ENCODE peak calls at places on chromosomes 1 and 21, in nine cellular contexts. D is GM23248, V is lower lobe of right lung, R is left ventricle myocardium inferior, Z is sigmoid colon, M is stomach, J is left lung, Q is pancreas, Y is cardiac muscle cell. L is an unnamed sample.

GRCh38 chr1:53258216-53258615 is 19.9 kb upstream of the MAGOH start:
- DNase-seq in D (no peak), R (no peak), V (no peak), Y (no peak), Q (no peak), J (no peak), Z (no peak), M (no peak), L (no peak)

GRCh38 chr1:225603538-225604354 is 49.2 kb downstream of the ENAH start:
- DNase-seq in Z (no peak), Q (no peak), M (no peak), R (no peak), Y (peak; percentile 72), D (peak; percentile 69), V (no peak), J (no peak), L (peak; percentile 36)

GRCh38 chr1:23019851-23020625 is 770 bp downstream of the KDM1A start:
- DNase-seq in V (peak; percentile 53), Q (peak; percentile 32), J (peak; percentile 83), D (peak; percentile 62), R (peak; percentile 15), M (no peak), Y (peak; percentile 51), Z (peak; percentile 67), L (peak; percentile 36)

GRCh38 chr1:115218034-115218405 is 120.0 kb downstream of the NGF start:
- DNase-seq in Z (no peak), V (no peak), D (no peak), Q (no peak), R (no peak), Y (no peak), J (no peak), M (no peak), L (no peak)

GRCh38 chr1:112957133-112957812 is 1.3 kb upstream of the SLC16A1 start:
- DNase-seq in J (no peak), Y (peak; percentile 92), V (no peak), D (peak; percentile 94), Q (no peak), R (no peak), Z (peak; percentile 70), M (no peak), L (peak; percentile 68)

GRCh38 chr1:214473392-214473791 is 78.0 kb downstream of the PTPN14 start:
- DNase-seq in R (no peak), Z (no peak), D (peak; percentile 86), V (no peak), Q (no peak), M (no peak), J (no peak), Y (peak; percentile 89), L (no peak)

GRCh38 chr21:46081022-46081861 is 16.7 kb upstream of the COL6A2 start:
- DNase-seq in D (peak; percentile 82), V (peak; percentile 31), Z (peak; percentile 66), J (peak; percentile 55), M (peak; percentile 22), R (no peak), Q (no peak), Y (no peak), L (peak; percentile 61)

GRCh38 chr1:247326601-247327135 is 5.0 kb downstream of the ZNF496 start:
- DNase-seq in V (no peak), R (no peak), M (no peak), J (no peak), Y (no peak), D (no peak), Q (no peak), Z (no peak), L (no peak)

GRCh38 chr1:237851209-237851845 is 39.4 kb downstream of the ZP4 start:
- DNase-seq in Z (no peak), V (peak; percentile 52), M (peak; percentile 38), Q (peak; percentile 10), D (peak; percentile 36), Y (peak; percentile 42), J (no peak), R (no peak), L (peak; percentile 53)

DNA sequence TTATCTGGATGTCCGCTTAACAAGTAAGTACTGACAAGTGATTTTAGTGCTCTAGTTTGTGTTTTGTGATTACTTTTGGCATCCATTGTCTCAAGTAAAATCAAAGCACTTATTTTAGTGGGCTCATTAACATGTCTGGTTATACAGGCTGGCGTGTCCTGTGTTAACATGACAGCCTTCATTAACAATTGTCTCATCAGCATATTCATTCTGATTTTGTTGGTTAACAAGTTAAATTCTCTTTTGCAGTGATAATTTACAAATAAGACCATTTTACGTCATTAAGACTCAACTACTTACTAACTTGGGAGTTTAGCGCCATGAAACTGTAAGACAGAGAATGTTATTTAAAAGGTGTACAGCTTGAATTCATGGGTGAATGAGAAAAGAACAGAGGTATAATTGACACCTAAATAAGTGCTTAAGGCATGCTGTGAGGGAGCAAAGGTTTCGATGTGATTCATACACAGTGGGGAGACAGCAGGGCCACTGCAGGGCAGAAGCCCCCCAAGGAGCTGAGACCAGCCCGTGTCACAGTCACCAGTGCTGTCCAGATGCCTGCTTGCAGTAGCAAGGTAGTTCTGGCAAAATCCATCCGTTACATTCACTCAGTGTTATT is 22.4 kb downstream of the TAF5L start:
- DNase-seq in V (no peak), J (no peak), Q (no peak), Z (no peak), R (no peak), Y (no peak), D (no peak), M (no peak), L (no peak)
- H3K36me3 ChIP-seq in V (peaks cover 93% of the 10 kb centered on the region), J (peaks cover 79% of the 10 kb centered on the region), Q (no peaks in the 10 kb centered on the region), Z (peaks cover 5% of the 10 kb centered on the region), R (peaks cover 65% of the 10 kb centered on the region), Y (peaks cover 11% of the 10 kb centered on the region), D (peaks cover 55% of the 10 kb centered on the region), M (peaks cover 90% of the 10 kb centered on the region), L (peaks cover 82% of the 10 kb centered on the region)

DNA sequence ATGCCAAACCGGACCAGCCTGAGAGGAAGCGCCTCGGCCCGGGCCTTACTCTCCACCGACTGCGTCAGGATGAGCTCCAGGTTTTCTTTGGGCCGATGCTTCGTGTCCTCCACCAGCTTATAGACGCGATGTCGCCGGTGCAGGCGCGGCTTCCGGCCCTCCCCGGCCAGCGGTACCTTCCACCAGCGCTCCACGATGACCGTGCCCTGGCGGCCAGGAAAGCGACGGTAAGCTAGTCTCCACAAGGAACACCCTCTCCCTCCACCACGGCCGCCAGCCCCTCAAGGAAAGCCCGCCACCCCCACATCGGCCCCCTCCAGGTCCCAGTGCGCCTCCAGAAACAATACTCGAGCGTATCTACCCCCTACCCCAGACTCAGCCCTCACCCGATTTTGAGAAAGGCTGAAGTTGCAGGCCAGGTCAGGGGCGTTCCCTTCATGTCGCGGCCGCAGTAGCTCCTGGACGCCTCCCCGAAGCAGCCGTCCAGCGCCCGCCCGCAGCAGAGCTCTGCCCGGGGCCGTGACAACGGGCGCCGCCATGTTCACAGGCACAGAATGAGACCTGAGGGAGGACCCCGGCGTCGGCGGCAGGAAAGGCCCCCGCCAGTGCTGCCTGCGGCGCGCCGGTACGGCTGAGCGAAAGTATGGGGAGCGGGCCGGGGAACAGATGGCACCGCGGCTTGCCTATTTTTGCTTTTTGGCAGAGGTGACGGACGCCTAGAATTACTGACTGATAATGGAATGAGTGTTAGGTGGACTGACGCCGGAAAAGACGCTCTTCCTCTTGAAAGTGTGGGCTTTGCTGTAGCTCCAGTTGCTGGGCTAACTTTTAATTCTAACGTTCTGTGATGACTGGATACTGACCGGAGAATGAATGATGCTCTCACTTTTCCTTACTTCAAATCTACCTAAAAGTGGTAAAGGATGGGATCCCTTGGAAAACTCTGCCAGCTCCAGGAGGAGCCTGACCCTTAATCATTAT is at the start of gene MRPL9:
- DNase-seq in D (peak; percentile 90), Y (peak; percentile 86), R (peak; percentile 81), V (peak; percentile 87), M (peak; percentile 84), Q (peak; percentile 77), Z (peak; percentile 88), J (peak; percentile 96), L (peak; percentile 90)
- H3K4me3 ChIP-seq in D (peak within 1 kb of the TSS; percentile 93), Y (peak within 1 kb of the TSS; percentile 83), R (peak within 1 kb of the TSS; percentile 86), V (peak within 1 kb of the TSS; percentile 75), M (peak within 1 kb of the TSS; percentile 74), Q (peak within 1 kb of the TSS; percentile 64), Z (peak within 1 kb of the TSS; percentile 72), J (peak within 1 kb of the TSS; percentile 71), L (peak within 1 kb of the TSS; percentile 89)

GRCh38 chr1:79235221-79236002 is 228.9 kb upstream of the ADGRL4 start:
- DNase-seq in Q (no peak), V (no peak), Y (peak; percentile 29), D (peak; percentile 51), Z (no peak), M (no peak), R (no peak), J (no peak), L (no peak)
- H3K9me3 ChIP-seq in Q (no peaks in the 10 kb centered on the region), V (no peaks in the 10 kb centered on the region), Y (no peaks in the 10 kb centered on the region), D (no peaks in the 10 kb centered on the region), Z (no peaks in the 10 kb centered on the region), M (peaks cover 9% of the 10 kb centered on the region), R (no peaks in the 10 kb centered on the region), J (peaks cover 20% of the 10 kb centered on the region), L (no peaks in the 10 kb centered on the region)

GRCh38 chr1:33182896-33183295 is 1.1 kb upstream of the TRIM62 start:
- DNase-seq in Z (no peak), Y (no peak), J (no peak), M (no peak), D (no peak), Q (no peak), V (no peak), R (no peak), L (no peak)
- H3K36me3 ChIP-seq in Z (no peaks in the 10 kb centered on the region), Y (no peaks in the 10 kb centered on the region), J (no peaks in the 10 kb centered on the region), M (no peaks in the 10 kb centered on the region), D (no peaks in the 10 kb centered on the region), Q (no peaks in the 10 kb centered on the region), V (no peaks in the 10 kb centered on the region), R (no peaks in the 10 kb centered on the region), L (no peaks in the 10 kb centered on the region)

GRCh38 chr1:50424045-50424939 is 1.0 kb upstream of the DMRTA2 start:
- DNase-seq in V (no peak), M (no peak), D (no peak), Q (no peak), R (no peak), J (no peak), Y (no peak), Z (no peak), L (peak; percentile 25)
- H3K4me3 ChIP-seq in V (peak overlapping the region; percentile 49), M (peak overlapping the region; percentile 18), D (peak overlapping the region; percentile 50), Q (no peak overlapping the region), R (peak overlapping the region; percentile 56), J (no peak overlapping the region), Y (no peak overlapping the region), Z (no peak overlapping the region), L (peak overlapping the region; percentile 53)

GRCh38 chr1:227661495-227661894 is 73.6 kb downstream of the JMJD4 start:
- DNase-seq in J (no peak), R (no peak), Z (no peak), Q (no peak), Y (no peak), V (no peak), M (no peak), D (no peak), L (no peak)

GRCh38 chr1:227662933-227663332 is 72.2 kb downstream of the JMJD4 start:
- DNase-seq in Z (no peak), M (no peak), V (no peak), R (no peak), Y (no peak), J (no peak), D (no peak), Q (no peak), L (no peak)

DNA sequence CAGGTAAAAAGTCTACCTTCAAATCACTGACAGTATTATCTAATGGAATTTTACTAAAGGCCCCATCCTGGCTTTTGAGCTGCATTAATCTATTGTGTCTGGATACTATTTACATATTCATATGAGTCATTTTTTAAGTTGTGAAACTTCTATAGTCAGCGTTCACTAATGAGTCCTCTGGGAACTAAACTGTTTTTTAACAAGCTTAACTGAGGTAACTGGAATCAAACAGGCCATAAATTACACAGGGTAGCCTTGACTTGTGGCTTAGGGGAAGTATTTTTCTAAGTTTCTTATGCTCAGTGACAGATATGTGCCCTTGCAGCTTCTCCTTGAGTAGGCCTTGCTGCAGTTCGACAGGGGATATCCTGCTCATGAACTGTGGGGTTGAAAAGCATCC is 68.8 kb downstream of the JMJD4 start:
- DNase-seq in V (no peak), J (no peak), M (no peak), R (no peak), Z (no peak), Q (no peak), D (peak; percentile 16), Y (no peak), L (no peak)
- H3K9me3 ChIP-seq in V (peaks cover 100% of the 10 kb centered on the region), J (peaks cover 100% of the 10 kb centered on the region), M (peaks cover 100% of the 10 kb centered on the region), R (peaks cover 100% of the 10 kb centered on the region), Z (peaks cover 76% of the 10 kb centered on the region), Q (peaks cover 9% of the 10 kb centered on the region), D (peaks cover 7% of the 10 kb centered on the region), Y (peaks cover 2% of the 10 kb centered on the region), L (peaks cover 61% of the 10 kb centered on the region)

L was measured in MG63.